ENCODE peak calls at places on chromosomes 11 and 22, in four cellular contexts. One of them, this sample, is unnamed.

GRCh38 chr11:134052395-134052987 is 16.4 kb upstream of the JAM3 start:
- DNase-seq in cardiac fibroblast: no peak
- DNase-seq in IMR-90: peak; percentile 22
- DNase-seq in Calu3: no peak
- DNase-seq in this sample: no peak

GRCh38 chr22:36277482-36278291 is 24.8 kb downstream of the APOL1 start:
- DNase-seq in cardiac fibroblast: peak; percentile 69
- DNase-seq in Calu3: peak; percentile 64
- DNase-seq in IMR-90: peak; percentile 56
- DNase-seq in this sample: peak; percentile 64

GRCh38 chr11:121039971-121040613 is 16.2 kb downstream of the TBCEL start:
- DNase-seq in cardiac fibroblast: no peak
- DNase-seq in Calu3: no peak
- DNase-seq in IMR-90: no peak
- DNase-seq in this sample: no peak

GRCh38 chr11:45045692-45046471 is 95.2 kb upstream of the TP53I11 start:
- DNase-seq in cardiac fibroblast: peak; percentile 71
- DNase-seq in Calu3: peak; percentile 32
- DNase-seq in IMR-90: peak; percentile 50
- DNase-seq in this sample: peak; percentile 30

GRCh38 chr11:57751676-57752253 is at the start of gene BTBD18:
- DNase-seq in cardiac fibroblast: peak; percentile 78
- DNase-seq in IMR-90: peak; percentile 58
- DNase-seq in Calu3: peak; percentile 54
- DNase-seq in this sample: peak; percentile 38

GRCh38 chr11:120172054-120172881 is 34.4 kb upstream of the TRIM29 start:
- DNase-seq in cardiac fibroblast: peak; percentile 77
- DNase-seq in Calu3: peak; percentile 64
- DNase-seq in IMR-90: peak; percentile 60
- DNase-seq in this sample: peak; percentile 73

GRCh38 chr11:73520358-73521061 is 77.4 kb downstream of the FAM168A start:
- DNase-seq in cardiac fibroblast: no peak
- DNase-seq in IMR-90: peak; percentile 22
- DNase-seq in Calu3: no peak
- DNase-seq in this sample: no peak

GRCh38 chr11:11611381-11611780 is 10.4 kb downstream of the GALNT18 start:
- DNase-seq in IMR-90: no peak
- DNase-seq in cardiac fibroblast: no peak
- DNase-seq in Calu3: no peak
- DNase-seq in this sample: no peak

GRCh38 chr22:23159287-23159622 is 14.0 kb downstream of the RAB36 start:
- DNase-seq in cardiac fibroblast: no peak
- DNase-seq in Calu3: no peak
- DNase-seq in IMR-90: no peak
- DNase-seq in this sample: no peak

GRCh38 chr11:117300301-117300700 is 9.2 kb downstream of the BACE1-AS start:
- DNase-seq in cardiac fibroblast: peak; percentile 52
- DNase-seq in IMR-90: peak; percentile 54
- DNase-seq in Calu3: no peak
- DNase-seq in this sample: no peak

GRCh38 chr11:11980841-11981308 is 27.6 kb downstream of the DKK3 start:
- DNase-seq in cardiac fibroblast: no peak
- DNase-seq in Calu3: no peak
- DNase-seq in IMR-90: peak; percentile 55
- DNase-seq in this sample: no peak

GRCh38 chr11:72920001-72920400 is 105.8 kb downstream of the ATG16L2 start:
- DNase-seq in Calu3: no peak
- DNase-seq in cardiac fibroblast: no peak
- DNase-seq in IMR-90: no peak
- DNase-seq in this sample: no peak

GRCh38 chr11:96199563-96200025 is 143.4 kb downstream of the MAML2 start:
- DNase-seq in Calu3: peak; percentile 51
- DNase-seq in cardiac fibroblast: peak; percentile 88
- DNase-seq in IMR-90: peak; percentile 80
- DNase-seq in this sample: no peak

GRCh38 chr11:128689586-128689945 is 4.3 kb upstream of the FLI1 start:
- DNase-seq in cardiac fibroblast: no peak
- DNase-seq in IMR-90: no peak
- DNase-seq in Calu3: no peak
- DNase-seq in this sample: no peak

DNA sequence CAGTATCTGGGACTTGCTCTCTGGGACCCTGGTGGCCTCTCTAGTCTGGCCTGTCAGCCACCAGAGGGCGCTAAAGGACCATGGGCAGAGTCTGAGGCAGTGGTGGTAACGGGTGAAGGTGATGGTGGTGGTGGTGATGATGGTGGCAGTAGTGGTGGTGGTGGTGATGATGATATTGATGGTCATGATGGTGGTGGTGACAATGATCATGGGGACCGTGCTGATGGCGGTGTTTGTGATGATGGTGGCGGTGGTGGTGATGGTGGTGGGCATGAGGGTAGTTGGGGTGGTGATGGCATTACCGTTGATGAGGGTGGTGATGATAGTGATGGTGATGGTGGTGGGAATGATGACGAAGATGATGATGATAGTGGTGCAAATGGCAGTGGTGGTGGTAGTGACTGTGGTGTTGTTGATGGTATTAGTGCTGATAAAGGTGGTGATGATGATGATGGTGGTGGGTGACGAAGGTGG is 16.0 kb downstream of the TRPM5 start:
- DNase-seq in Calu3: peak; percentile 88
- DNase-seq in IMR-90: peak; percentile 34
- DNase-seq in cardiac fibroblast: peak; percentile 61
- DNase-seq in this sample: peak; percentile 91
- TF ChIP-seq CTCF in Calu3: peak; percentile 79
- TF ChIP-seq CTCF in IMR-90: peak; percentile 83
- TF ChIP-seq CTCF in cardiac fibroblast: peak; percentile 88
- TF ChIP-seq CTCF in this sample: peak; percentile 78

DNA sequence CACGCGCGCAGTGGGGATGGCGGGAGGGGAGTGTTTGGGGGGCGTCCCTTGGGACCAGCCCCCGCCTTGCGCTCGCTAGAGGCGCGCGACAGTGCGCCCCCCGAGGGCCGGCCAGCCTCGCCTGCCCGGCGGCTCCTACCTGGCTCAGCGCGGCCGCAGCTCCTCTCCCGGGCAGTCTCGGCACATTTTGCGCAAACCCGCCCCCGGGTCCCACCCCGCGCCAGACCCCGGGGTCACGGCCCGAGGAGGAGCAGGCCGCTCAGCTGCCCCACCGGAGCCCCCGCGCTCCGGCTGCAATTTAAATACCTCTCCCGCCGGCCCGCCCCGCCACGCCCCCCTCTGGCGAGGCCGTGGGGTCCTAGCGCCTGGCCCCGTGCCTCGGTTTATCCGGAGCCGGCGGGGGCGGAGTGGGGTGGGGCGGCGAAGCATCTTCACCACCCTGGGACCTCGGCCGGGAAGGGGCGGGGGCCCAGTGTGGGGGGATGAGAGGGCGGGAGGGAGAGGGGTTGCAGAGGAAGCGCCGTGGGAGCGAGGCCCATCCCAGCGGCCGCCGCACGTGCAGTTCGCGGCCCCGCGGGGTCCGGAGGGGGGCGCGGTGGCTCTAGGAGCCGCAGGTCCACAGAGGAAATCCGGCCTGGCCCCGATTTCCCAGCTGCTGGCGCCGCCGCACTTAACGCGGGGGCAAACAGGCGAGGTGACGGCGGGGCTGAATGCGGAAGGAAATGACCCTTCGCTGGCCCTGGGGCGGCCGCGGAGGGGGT is at the start of gene LRRC32:
- DNase-seq in Calu3: peak; percentile 24
- DNase-seq in IMR-90: no peak
- DNase-seq in cardiac fibroblast: peak; percentile 56
- DNase-seq in this sample: peak; percentile 67
- TF ChIP-seq CTCF in Calu3: no peak
- TF ChIP-seq CTCF in IMR-90: no peak
- TF ChIP-seq CTCF in cardiac fibroblast: no peak
- TF ChIP-seq CTCF in this sample: peak; percentile 23

DNA sequence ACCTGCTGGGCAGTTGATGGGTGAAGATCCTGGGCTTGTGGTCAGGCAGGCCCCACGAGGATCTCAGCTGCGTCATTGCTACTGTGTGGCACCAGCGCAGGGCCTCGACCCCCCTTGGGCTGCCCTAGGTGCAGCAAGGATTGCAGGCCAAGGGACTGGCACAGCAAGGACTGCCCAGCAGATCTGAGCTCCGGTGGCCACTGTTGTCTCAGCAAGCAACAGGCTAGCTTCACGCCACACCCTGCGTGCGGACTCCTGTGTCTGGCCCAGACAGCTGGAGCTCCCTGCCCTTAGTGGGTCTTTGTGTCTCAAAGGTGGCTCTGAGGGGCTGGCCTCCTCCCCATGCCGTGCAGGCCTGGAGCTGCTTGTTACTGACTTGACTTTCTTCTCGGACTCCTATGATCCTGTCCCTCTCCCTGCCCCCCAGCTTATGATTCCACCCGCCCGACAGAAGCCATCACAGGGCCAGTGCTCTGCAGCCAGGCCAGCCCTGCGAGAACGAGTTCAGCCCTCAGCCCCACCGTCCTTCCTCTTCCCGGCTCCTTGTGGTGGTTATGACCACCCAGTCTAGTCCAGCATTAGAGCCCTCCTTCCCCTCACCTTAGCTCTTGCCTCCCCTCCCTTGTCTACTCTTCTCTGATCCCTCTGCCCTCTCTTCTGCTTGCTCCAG is 295.6 kb downstream of the TBC1D22A start:
- DNase-seq in Calu3: no peak
- DNase-seq in cardiac fibroblast: no peak
- DNase-seq in IMR-90: no peak
- DNase-seq in this sample: no peak
- TF ChIP-seq CTCF in Calu3: no peak
- TF ChIP-seq CTCF in cardiac fibroblast: no peak
- TF ChIP-seq CTCF in IMR-90: no peak
- TF ChIP-seq CTCF in this sample: no peak

GRCh38 chr11:112174789-112175595 is at the start of gene BCO2:
- DNase-seq in IMR-90: peak; percentile 71
- DNase-seq in cardiac fibroblast: peak; percentile 88
- DNase-seq in Calu3: peak; percentile 78
- DNase-seq in this sample: peak; percentile 79
- TF ChIP-seq CTCF in IMR-90: peak; percentile 92
- TF ChIP-seq CTCF in cardiac fibroblast: peak; percentile 85
- TF ChIP-seq CTCF in Calu3: peak; percentile 43
- TF ChIP-seq CTCF in this sample: peak; percentile 94

GRCh38 chr22:19180740-19181410 is 2.3 kb upstream of the SLC25A1 start:
- DNase-seq in cardiac fibroblast: no peak
- DNase-seq in Calu3: no peak
- DNase-seq in IMR-90: no peak
- DNase-seq in this sample: no peak

GRCh38 chr22:19184276-19184997 is 5.9 kb upstream of the SLC25A1 start:
- DNase-seq in cardiac fibroblast: no peak
- DNase-seq in IMR-90: no peak
- DNase-seq in Calu3: no peak
- DNase-seq in this sample: no peak

GRCh38 chr22:19181786-19182471 is 3.4 kb upstream of the SLC25A1 start:
- DNase-seq in cardiac fibroblast: no peak
- DNase-seq in IMR-90: no peak
- DNase-seq in Calu3: no peak
- DNase-seq in this sample: no peak

GRCh38 chr22:19183216-19183615 is 4.7 kb upstream of the SLC25A1 start:
- DNase-seq in Calu3: no peak
- DNase-seq in cardiac fibroblast: no peak
- DNase-seq in IMR-90: no peak
- DNase-seq in this sample: no peak

DNA sequence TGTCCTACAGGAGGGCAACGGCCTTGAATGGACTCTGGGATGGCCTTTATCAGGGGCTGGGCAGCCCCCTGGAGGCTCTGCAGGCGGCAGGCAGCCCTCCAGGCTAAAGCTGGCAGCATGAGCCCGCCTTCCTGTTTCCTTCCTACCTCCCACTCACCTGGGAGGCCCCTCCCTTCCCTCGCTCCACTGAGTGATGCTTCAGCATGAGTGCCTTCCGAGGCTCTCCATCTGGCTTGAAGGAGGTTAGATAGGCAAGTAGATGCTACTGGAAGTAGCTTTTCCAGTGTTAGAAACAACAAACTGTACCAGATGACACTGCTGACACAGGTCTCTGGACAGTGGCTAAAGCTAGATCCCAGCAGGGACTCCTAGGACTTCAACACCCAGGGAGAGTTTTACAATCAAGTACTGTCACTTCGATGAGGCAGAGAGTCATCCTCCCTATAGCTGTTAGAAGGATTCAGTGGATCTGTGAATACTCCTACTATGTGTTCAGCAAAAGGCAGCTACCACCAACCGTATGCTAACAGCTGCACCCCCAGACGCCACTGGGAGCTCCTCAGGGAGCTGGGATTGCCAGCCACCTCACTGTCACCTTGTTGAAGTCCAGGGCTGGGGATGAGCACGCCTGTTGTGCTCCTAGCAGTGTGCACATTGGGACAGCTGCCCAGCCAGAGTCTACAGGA is 4.1 kb upstream of the SLC25A1 start:
- DNase-seq in IMR-90: no peak
- DNase-seq in Calu3: no peak
- DNase-seq in cardiac fibroblast: no peak
- DNase-seq in this sample: no peak
- TF ChIP-seq CTCF in IMR-90: no peak
- TF ChIP-seq CTCF in Calu3: no peak
- TF ChIP-seq CTCF in cardiac fibroblast: no peak
- TF ChIP-seq CTCF in this sample: no peak

This sample was measured in endothelial cell.